ENCODE peak calls at places on chromosomes 13 and 19, in ten cellular contexts. One of them, this sample, is unnamed.

GRCh38 chr19:18091217-18091608 is 4.5 kb upstream of the IL12RB1 start:
- DNase-seq in fibroblast of mammary gland: no peak
- DNase-seq in left lung: peak
- DNase-seq in aorta: no peak
- DNase-seq in pancreas: no peak
- DNase-seq in lower leg skin: peak
- DNase-seq in tibial artery: peak
- DNase-seq in mammary epithelial cell: no peak
- DNase-seq in CD4-positive, CD25-positive, alpha-beta regulatory T cell: peak
- DNase-seq in AG09309: no peak
- DNase-seq in this sample: peak

GRCh38 chr19:3556978-3557460 is 367 bp downstream of the MFSD12 start:
- DNase-seq in fibroblast of mammary gland: no peak
- DNase-seq in left lung: no peak
- DNase-seq in aorta: no peak
- DNase-seq in pancreas: no peak
- DNase-seq in lower leg skin: no peak
- DNase-seq in tibial artery: peak
- DNase-seq in mammary epithelial cell: peak
- DNase-seq in CD4-positive, CD25-positive, alpha-beta regulatory T cell: peak
- DNase-seq in AG09309: no peak
- DNase-seq in this sample: peak

GRCh38 chr13:73556902-73557301 is 498.1 kb downstream of the KLF5 start:
- DNase-seq in fibroblast of mammary gland: peak
- DNase-seq in left lung: no peak
- DNase-seq in aorta: no peak
- DNase-seq in pancreas: no peak
- DNase-seq in lower leg skin: no peak
- DNase-seq in tibial artery: no peak
- DNase-seq in mammary epithelial cell: peak
- DNase-seq in CD4-positive, CD25-positive, alpha-beta regulatory T cell: no peak
- DNase-seq in AG09309: no peak
- DNase-seq in this sample: no peak

GRCh38 chr13:25213716-25214115 is 41.6 kb upstream of the AMER2 start:
- DNase-seq in fibroblast of mammary gland: no peak
- DNase-seq in left lung: no peak
- DNase-seq in aorta: no peak
- DNase-seq in pancreas: no peak
- DNase-seq in lower leg skin: peak
- DNase-seq in tibial artery: no peak
- DNase-seq in mammary epithelial cell: peak
- DNase-seq in CD4-positive, CD25-positive, alpha-beta regulatory T cell: no peak
- DNase-seq in AG09309: no peak
- DNase-seq in this sample: no peak

GRCh38 chr19:42349378-42350107 is 24.1 kb downstream of the MEGF8 start:
- DNase-seq in fibroblast of mammary gland: no peak
- DNase-seq in left lung: no peak
- DNase-seq in aorta: no peak
- DNase-seq in pancreas: no peak
- DNase-seq in lower leg skin: no peak
- DNase-seq in tibial artery: no peak
- DNase-seq in mammary epithelial cell: no peak
- DNase-seq in CD4-positive, CD25-positive, alpha-beta regulatory T cell: no peak
- DNase-seq in AG09309: no peak
- DNase-seq in this sample: no peak

GRCh38 chr19:10552596-10553053 is 8.9 kb downstream of the ATG4D start:
- DNase-seq in fibroblast of mammary gland: peak
- DNase-seq in left lung: no peak
- DNase-seq in aorta: no peak
- DNase-seq in pancreas: no peak
- DNase-seq in lower leg skin: no peak
- DNase-seq in tibial artery: no peak
- DNase-seq in mammary epithelial cell: no peak
- DNase-seq in CD4-positive, CD25-positive, alpha-beta regulatory T cell: no peak
- DNase-seq in AG09309: no peak
- DNase-seq in this sample: no peak

GRCh38 chr19:43464089-43464775 is 1.2 kb downstream of the LYPD3 start:
- DNase-seq in fibroblast of mammary gland: no peak
- DNase-seq in left lung: peak
- DNase-seq in aorta: peak
- DNase-seq in pancreas: peak
- DNase-seq in lower leg skin: peak
- DNase-seq in tibial artery: peak
- DNase-seq in mammary epithelial cell: no peak
- DNase-seq in CD4-positive, CD25-positive, alpha-beta regulatory T cell: no peak
- DNase-seq in AG09309: no peak
- DNase-seq in this sample: no peak

GRCh38 chr13:23805015-23805583 is 84.1 kb downstream of the MIPEP start:
- DNase-seq in fibroblast of mammary gland: no peak
- DNase-seq in left lung: no peak
- DNase-seq in aorta: no peak
- DNase-seq in pancreas: no peak
- DNase-seq in lower leg skin: no peak
- DNase-seq in tibial artery: no peak
- DNase-seq in mammary epithelial cell: no peak
- DNase-seq in CD4-positive, CD25-positive, alpha-beta regulatory T cell: no peak
- DNase-seq in AG09309: no peak
- DNase-seq in this sample: no peak

DNA sequence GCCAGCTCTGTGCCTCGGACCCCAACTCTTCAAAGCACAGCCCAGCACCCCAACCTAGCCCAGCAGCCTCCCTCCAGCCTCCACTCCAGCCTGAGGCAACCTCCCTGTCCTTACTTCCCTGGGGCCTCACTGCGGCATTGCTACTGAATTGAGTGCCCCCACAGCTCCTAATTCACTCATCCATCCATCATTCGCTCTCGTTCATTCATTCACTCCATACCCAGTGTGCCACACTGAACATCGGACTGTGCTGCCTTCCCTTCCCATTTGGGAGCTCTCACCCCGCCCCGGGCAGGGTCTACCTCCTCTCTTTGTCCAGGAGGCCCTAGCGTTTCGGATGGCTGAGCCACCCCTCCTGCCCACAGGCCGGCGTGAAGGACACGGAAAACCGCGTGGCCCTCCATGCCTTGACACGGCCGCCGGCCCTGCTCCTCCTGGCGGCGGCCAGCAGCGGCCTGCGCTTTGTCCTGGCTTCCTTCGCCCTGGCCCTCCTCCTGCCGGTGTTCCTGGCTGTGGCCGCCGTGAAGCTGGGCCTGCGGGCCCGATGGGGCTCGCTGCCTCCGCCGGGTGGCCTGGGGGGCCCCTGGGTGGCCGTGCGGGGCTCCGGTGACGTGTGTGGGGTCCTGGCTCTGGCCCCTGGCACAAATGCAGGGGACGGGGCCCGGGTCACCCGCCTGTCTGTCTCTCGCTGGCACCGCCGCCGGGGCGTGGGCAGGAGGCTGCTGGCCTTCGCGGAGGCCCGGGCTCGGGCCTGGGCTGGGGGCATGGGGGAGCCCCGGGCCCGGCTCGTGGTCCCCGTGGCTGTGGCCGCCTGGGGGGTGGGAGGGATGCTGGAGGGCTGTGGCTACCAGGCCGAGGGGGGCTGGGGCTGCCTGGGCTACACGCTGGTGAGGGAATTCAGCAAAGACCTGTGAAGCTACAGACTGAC is 1.3 kb downstream of the NAT14 start:
- DNase-seq in fibroblast of mammary gland: peak
- DNase-seq in left lung: no peak
- DNase-seq in aorta: no peak
- DNase-seq in pancreas: no peak
- DNase-seq in lower leg skin: no peak
- DNase-seq in tibial artery: no peak
- DNase-seq in mammary epithelial cell: no peak
- DNase-seq in CD4-positive, CD25-positive, alpha-beta regulatory T cell: no peak
- DNase-seq in AG09309: no peak
- DNase-seq in this sample: no peak
- H3K4me3 ChIP-seq in fibroblast of mammary gland: peak
- H3K4me3 ChIP-seq in left lung: no peak
- H3K4me3 ChIP-seq in aorta: no peak
- H3K4me3 ChIP-seq in pancreas: no peak
- H3K4me3 ChIP-seq in lower leg skin: no peak
- H3K4me3 ChIP-seq in tibial artery: peak
- H3K4me3 ChIP-seq in mammary epithelial cell: no peak
- H3K4me3 ChIP-seq in CD4-positive, CD25-positive, alpha-beta regulatory T cell: no peak
- H3K4me3 ChIP-seq in AG09309: peak
- H3K4me3 ChIP-seq in this sample: no peak

GRCh38 chr13:50208826-50209335 is 193.6 kb downstream of the KCNRG start:
- DNase-seq in fibroblast of mammary gland: peak
- DNase-seq in left lung: peak
- DNase-seq in aorta: no peak
- DNase-seq in pancreas: no peak
- DNase-seq in lower leg skin: peak
- DNase-seq in tibial artery: peak
- DNase-seq in mammary epithelial cell: peak
- DNase-seq in CD4-positive, CD25-positive, alpha-beta regulatory T cell: no peak
- DNase-seq in AG09309: peak
- DNase-seq in this sample: no peak
- H3K4me3 ChIP-seq in fibroblast of mammary gland: peak
- H3K4me3 ChIP-seq in left lung: peak
- H3K4me3 ChIP-seq in aorta: no peak
- H3K4me3 ChIP-seq in pancreas: no peak
- H3K4me3 ChIP-seq in lower leg skin: no peak
- H3K4me3 ChIP-seq in tibial artery: peak
- H3K4me3 ChIP-seq in mammary epithelial cell: no peak
- H3K4me3 ChIP-seq in CD4-positive, CD25-positive, alpha-beta regulatory T cell: no peak
- H3K4me3 ChIP-seq in AG09309: peak
- H3K4me3 ChIP-seq in this sample: no peak

GRCh38 chr13:30824651-30825050 is 81.4 kb upstream of the MEDAG start:
- DNase-seq in fibroblast of mammary gland: no peak
- DNase-seq in left lung: no peak
- DNase-seq in aorta: no peak
- DNase-seq in pancreas: no peak
- DNase-seq in lower leg skin: no peak
- DNase-seq in tibial artery: no peak
- DNase-seq in mammary epithelial cell: no peak
- DNase-seq in CD4-positive, CD25-positive, alpha-beta regulatory T cell: no peak
- DNase-seq in AG09309: no peak
- DNase-seq in this sample: no peak

GRCh38 chr13:30818323-30818960 is 83.1 kb downstream of the ALOX5AP start:
- DNase-seq in fibroblast of mammary gland: peak
- DNase-seq in left lung: peak
- DNase-seq in aorta: no peak
- DNase-seq in pancreas: no peak
- DNase-seq in lower leg skin: peak
- DNase-seq in tibial artery: peak
- DNase-seq in mammary epithelial cell: peak
- DNase-seq in CD4-positive, CD25-positive, alpha-beta regulatory T cell: no peak
- DNase-seq in AG09309: peak
- DNase-seq in this sample: no peak

GRCh38 chr13:30816733-30817132 is 81.4 kb downstream of the ALOX5AP start:
- DNase-seq in fibroblast of mammary gland: no peak
- DNase-seq in left lung: no peak
- DNase-seq in aorta: no peak
- DNase-seq in pancreas: no peak
- DNase-seq in lower leg skin: no peak
- DNase-seq in tibial artery: no peak
- DNase-seq in mammary epithelial cell: no peak
- DNase-seq in CD4-positive, CD25-positive, alpha-beta regulatory T cell: no peak
- DNase-seq in AG09309: no peak
- DNase-seq in this sample: no peak

GRCh38 chr13:30819136-30819875 is 84.0 kb downstream of the ALOX5AP start:
- DNase-seq in fibroblast of mammary gland: no peak
- DNase-seq in left lung: no peak
- DNase-seq in aorta: no peak
- DNase-seq in pancreas: no peak
- DNase-seq in lower leg skin: no peak
- DNase-seq in tibial artery: no peak
- DNase-seq in mammary epithelial cell: no peak
- DNase-seq in CD4-positive, CD25-positive, alpha-beta regulatory T cell: no peak
- DNase-seq in AG09309: no peak
- DNase-seq in this sample: no peak

GRCh38 chr13:30821421-30821820 is 84.7 kb upstream of the MEDAG start:
- DNase-seq in fibroblast of mammary gland: no peak
- DNase-seq in left lung: no peak
- DNase-seq in aorta: no peak
- DNase-seq in pancreas: no peak
- DNase-seq in lower leg skin: no peak
- DNase-seq in tibial artery: no peak
- DNase-seq in mammary epithelial cell: peak
- DNase-seq in CD4-positive, CD25-positive, alpha-beta regulatory T cell: no peak
- DNase-seq in AG09309: no peak
- DNase-seq in this sample: no peak
- H3K4me3 ChIP-seq in fibroblast of mammary gland: no peak
- H3K4me3 ChIP-seq in left lung: no peak
- H3K4me3 ChIP-seq in aorta: no peak
- H3K4me3 ChIP-seq in pancreas: no peak
- H3K4me3 ChIP-seq in lower leg skin: no peak
- H3K4me3 ChIP-seq in tibial artery: no peak
- H3K4me3 ChIP-seq in mammary epithelial cell: no peak
- H3K4me3 ChIP-seq in CD4-positive, CD25-positive, alpha-beta regulatory T cell: no peak
- H3K4me3 ChIP-seq in AG09309: no peak
- H3K4me3 ChIP-seq in this sample: no peak

GRCh38 chr13:109272595-109273325 is 513.6 kb downstream of the IRS2 start:
- DNase-seq in fibroblast of mammary gland: no peak
- DNase-seq in left lung: no peak
- DNase-seq in aorta: no peak
- DNase-seq in pancreas: no peak
- DNase-seq in lower leg skin: no peak
- DNase-seq in tibial artery: no peak
- DNase-seq in mammary epithelial cell: no peak
- DNase-seq in CD4-positive, CD25-positive, alpha-beta regulatory T cell: no peak
- DNase-seq in AG09309: no peak
- DNase-seq in this sample: no peak
- H3K4me3 ChIP-seq in fibroblast of mammary gland: peak
- H3K4me3 ChIP-seq in left lung: no peak
- H3K4me3 ChIP-seq in aorta: no peak
- H3K4me3 ChIP-seq in pancreas: no peak
- H3K4me3 ChIP-seq in lower leg skin: no peak
- H3K4me3 ChIP-seq in tibial artery: no peak
- H3K4me3 ChIP-seq in mammary epithelial cell: peak
- H3K4me3 ChIP-seq in CD4-positive, CD25-positive, alpha-beta regulatory T cell: no peak
- H3K4me3 ChIP-seq in AG09309: no peak
- H3K4me3 ChIP-seq in this sample: no peak